ENCODE peak calls at places on chromosomes 5 and 9, in six cellular contexts. One of them, this sample, is unnamed.

GRCh38 chr9:83385317-83385716 is 152.9 kb downstream of the FRMD3 start:
- DNase-seq in GM12878: no peak
- DNase-seq in substantia nigra: no peak
- DNase-seq in PC-9: no peak
- DNase-seq in CD4-positive, CD25-positive, alpha-beta regulatory T cell: no peak
- DNase-seq in CD8-positive, alpha-beta memory T cell: no peak
- DNase-seq in this sample: no peak

GRCh38 chr5:2017540-2018389 is 135.0 kb upstream of the IRX4 start:
- DNase-seq in GM12878: no peak
- DNase-seq in substantia nigra: no peak
- DNase-seq in PC-9: no peak
- DNase-seq in CD4-positive, CD25-positive, alpha-beta regulatory T cell: peak
- DNase-seq in CD8-positive, alpha-beta memory T cell: no peak
- DNase-seq in this sample: no peak

GRCh38 chr5:140926211-140926902 is at the start of gene PCDHAC1:
- DNase-seq in GM12878: no peak
- DNase-seq in substantia nigra: peak
- DNase-seq in PC-9: peak
- DNase-seq in CD4-positive, CD25-positive, alpha-beta regulatory T cell: peak
- DNase-seq in CD8-positive, alpha-beta memory T cell: no peak
- DNase-seq in this sample: peak

GRCh38 chr9:120286530-120286929 is 293.4 kb downstream of the CDK5RAP2 start:
- DNase-seq in GM12878: no peak
- DNase-seq in substantia nigra: no peak
- DNase-seq in PC-9: no peak
- DNase-seq in CD4-positive, CD25-positive, alpha-beta regulatory T cell: no peak
- DNase-seq in CD8-positive, alpha-beta memory T cell: no peak
- DNase-seq in this sample: no peak

GRCh38 chr5:148374693-148375360 is 8.9 kb upstream of the FBXO38 start:
- DNase-seq in GM12878: no peak
- DNase-seq in substantia nigra: no peak
- DNase-seq in PC-9: peak
- DNase-seq in CD4-positive, CD25-positive, alpha-beta regulatory T cell: peak
- DNase-seq in CD8-positive, alpha-beta memory T cell: no peak
- DNase-seq in this sample: no peak

GRCh38 chr9:114888599-114888998 is 41.8 kb downstream of the TNFSF8 start:
- DNase-seq in GM12878: no peak
- DNase-seq in substantia nigra: no peak
- DNase-seq in PC-9: no peak
- DNase-seq in CD4-positive, CD25-positive, alpha-beta regulatory T cell: no peak
- DNase-seq in CD8-positive, alpha-beta memory T cell: no peak
- DNase-seq in this sample: no peak

GRCh38 chr9:138053321-138053868 is 175.8 kb downstream of the CACNA1B start:
- DNase-seq in GM12878: no peak
- DNase-seq in substantia nigra: no peak
- DNase-seq in PC-9: no peak
- DNase-seq in CD4-positive, CD25-positive, alpha-beta regulatory T cell: no peak
- DNase-seq in CD8-positive, alpha-beta memory T cell: no peak
- DNase-seq in this sample: no peak

GRCh38 chr5:168747987-168748777 is 169.0 kb upstream of the PANK3 start:
- DNase-seq in GM12878: no peak
- DNase-seq in substantia nigra: no peak
- DNase-seq in PC-9: no peak
- DNase-seq in CD4-positive, CD25-positive, alpha-beta regulatory T cell: peak
- DNase-seq in CD8-positive, alpha-beta memory T cell: no peak
- DNase-seq in this sample: peak

GRCh38 chr5:180959661-180960060 is 29.0 kb upstream of the BTNL3 start:
- DNase-seq in GM12878: no peak
- DNase-seq in substantia nigra: no peak
- DNase-seq in PC-9: no peak
- DNase-seq in CD4-positive, CD25-positive, alpha-beta regulatory T cell: no peak
- DNase-seq in CD8-positive, alpha-beta memory T cell: no peak
- DNase-seq in this sample: no peak

GRCh38 chr9:3865373-3865772 is 339.6 kb upstream of the RFX3 start:
- DNase-seq in GM12878: no peak
- DNase-seq in substantia nigra: no peak
- DNase-seq in PC-9: no peak
- DNase-seq in CD4-positive, CD25-positive, alpha-beta regulatory T cell: no peak
- DNase-seq in CD8-positive, alpha-beta memory T cell: no peak
- DNase-seq in this sample: no peak

GRCh38 chr9:117081641-117082317 is 333.1 kb downstream of the ASTN2 start:
- DNase-seq in GM12878: no peak
- DNase-seq in substantia nigra: no peak
- DNase-seq in PC-9: no peak
- DNase-seq in CD4-positive, CD25-positive, alpha-beta regulatory T cell: no peak
- DNase-seq in CD8-positive, alpha-beta memory T cell: no peak
- DNase-seq in this sample: no peak

GRCh38 chr9:95822583-95823431 is 52.7 kb upstream of the ERCC6L2 start:
- DNase-seq in GM12878: peak
- DNase-seq in substantia nigra: no peak
- DNase-seq in PC-9: peak
- DNase-seq in CD4-positive, CD25-positive, alpha-beta regulatory T cell: peak
- DNase-seq in CD8-positive, alpha-beta memory T cell: no peak
- DNase-seq in this sample: no peak

GRCh38 chr5:14383923-14384322 is 197.7 kb upstream of the OTULINL start:
- DNase-seq in GM12878: no peak
- DNase-seq in substantia nigra: no peak
- DNase-seq in PC-9: no peak
- DNase-seq in CD4-positive, CD25-positive, alpha-beta regulatory T cell: no peak
- DNase-seq in CD8-positive, alpha-beta memory T cell: no peak
- DNase-seq in this sample: no peak

GRCh38 chr5:74624931-74625505 is 15.5 kb downstream of the ENC1 start:
- DNase-seq in GM12878: no peak
- DNase-seq in substantia nigra: no peak
- DNase-seq in PC-9: peak
- DNase-seq in CD4-positive, CD25-positive, alpha-beta regulatory T cell: no peak
- DNase-seq in CD8-positive, alpha-beta memory T cell: no peak
- DNase-seq in this sample: no peak

GRCh38 chr9:114164191-114164794 is 9.0 kb downstream of the COL27A1 start:
- DNase-seq in GM12878: no peak
- DNase-seq in substantia nigra: no peak
- DNase-seq in PC-9: no peak
- DNase-seq in CD4-positive, CD25-positive, alpha-beta regulatory T cell: no peak
- DNase-seq in CD8-positive, alpha-beta memory T cell: no peak
- DNase-seq in this sample: no peak

GRCh38 chr5:35063386-35063785 is 15.6 kb upstream of the AGXT2 start:
- DNase-seq in GM12878: no peak
- DNase-seq in substantia nigra: no peak
- DNase-seq in PC-9: no peak
- DNase-seq in CD4-positive, CD25-positive, alpha-beta regulatory T cell: no peak
- DNase-seq in CD8-positive, alpha-beta memory T cell: no peak
- DNase-seq in this sample: no peak

GRCh38 chr5:88833371-88834107 is 49.4 kb downstream of the MEF2C start:
- DNase-seq in GM12878: no peak
- DNase-seq in substantia nigra: no peak
- DNase-seq in PC-9: no peak
- DNase-seq in CD4-positive, CD25-positive, alpha-beta regulatory T cell: peak
- DNase-seq in CD8-positive, alpha-beta memory T cell: no peak
- DNase-seq in this sample: peak

GRCh38 chr5:154267516-154267915 is 77.0 kb downstream of the GALNT10 start:
- DNase-seq in GM12878: no peak
- DNase-seq in substantia nigra: no peak
- DNase-seq in PC-9: no peak
- DNase-seq in CD4-positive, CD25-positive, alpha-beta regulatory T cell: no peak
- DNase-seq in CD8-positive, alpha-beta memory T cell: no peak
- DNase-seq in this sample: no peak

GRCh38 chr9:136456257-136456656 is 16.6 kb upstream of the INPP5E start:
- DNase-seq in GM12878: no peak
- DNase-seq in substantia nigra: no peak
- DNase-seq in PC-9: no peak
- DNase-seq in CD4-positive, CD25-positive, alpha-beta regulatory T cell: no peak
- DNase-seq in CD8-positive, alpha-beta memory T cell: no peak
- DNase-seq in this sample: no peak

GRCh38 chr9:136451221-136451877 is 11.7 kb upstream of the INPP5E start:
- DNase-seq in GM12878: no peak
- DNase-seq in substantia nigra: no peak
- DNase-seq in PC-9: no peak
- DNase-seq in CD4-positive, CD25-positive, alpha-beta regulatory T cell: no peak
- DNase-seq in CD8-positive, alpha-beta memory T cell: no peak
- DNase-seq in this sample: no peak

GRCh38 chr9:136454026-136454796 is 14.6 kb upstream of the INPP5E start:
- DNase-seq in GM12878: no peak
- DNase-seq in substantia nigra: no peak
- DNase-seq in PC-9: no peak
- DNase-seq in CD4-positive, CD25-positive, alpha-beta regulatory T cell: no peak
- DNase-seq in CD8-positive, alpha-beta memory T cell: no peak
- DNase-seq in this sample: no peak

GRCh38 chr9:136455043-136456002 is 15.7 kb upstream of the INPP5E start:
- DNase-seq in GM12878: no peak
- DNase-seq in substantia nigra: no peak
- DNase-seq in PC-9: no peak
- DNase-seq in CD4-positive, CD25-positive, alpha-beta regulatory T cell: no peak
- DNase-seq in CD8-positive, alpha-beta memory T cell: no peak
- DNase-seq in this sample: peak

DNA sequence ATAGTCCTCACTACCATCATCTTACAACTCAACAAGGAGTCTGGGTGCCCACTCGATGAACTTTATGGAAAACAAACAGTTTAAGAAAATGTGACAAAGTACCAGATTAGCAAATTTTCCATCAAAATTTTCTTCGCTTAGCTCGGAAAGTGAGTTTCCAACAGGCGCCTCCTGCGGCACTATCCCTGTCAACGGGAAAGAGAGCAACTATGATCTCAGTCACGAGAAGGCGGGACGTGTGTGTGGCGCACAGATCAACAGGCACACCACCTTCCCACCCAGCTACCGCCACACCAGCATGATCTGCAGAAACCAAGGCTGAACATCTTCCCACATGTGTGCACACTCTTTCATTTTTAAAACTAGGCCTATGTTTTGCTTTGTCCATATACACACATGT is 13.7 kb upstream of the INPP5E start:
- DNase-seq in GM12878: no peak
- DNase-seq in substantia nigra: no peak
- DNase-seq in PC-9: no peak
- DNase-seq in CD4-positive, CD25-positive, alpha-beta regulatory T cell: no peak
- DNase-seq in CD8-positive, alpha-beta memory T cell: no peak
- DNase-seq in this sample: no peak
- H3K27ac ChIP-seq in GM12878: no peak
- H3K27ac ChIP-seq in substantia nigra: no peak
- H3K27ac ChIP-seq in PC-9: no peak
- H3K27ac ChIP-seq in CD4-positive, CD25-positive, alpha-beta regulatory T cell: no peak
- H3K27ac ChIP-seq in CD8-positive, alpha-beta memory T cell: no peak
- H3K27ac ChIP-seq in this sample: no peak

DNA sequence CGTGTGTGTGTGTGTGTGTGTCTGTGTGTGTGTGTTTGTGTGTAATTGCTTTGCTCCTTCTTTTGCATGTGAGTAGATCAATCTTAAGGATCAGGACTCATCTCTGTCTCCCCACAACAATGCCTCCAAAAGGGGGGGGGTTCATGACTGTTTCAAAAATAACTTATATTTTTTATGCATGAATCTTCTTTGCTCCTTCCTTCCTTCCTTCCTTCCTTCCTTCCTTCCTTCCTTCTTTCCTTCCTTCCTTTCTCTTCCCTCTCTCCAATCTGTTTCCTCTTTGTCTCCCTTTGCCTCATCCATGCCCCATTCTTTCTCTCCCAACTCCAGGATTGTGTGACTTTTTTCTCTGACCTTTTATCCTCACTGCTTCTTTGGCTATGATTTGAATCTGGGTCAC is 126.4 kb upstream of the OSMR start:
- DNase-seq in GM12878: no peak
- DNase-seq in substantia nigra: no peak
- DNase-seq in PC-9: no peak
- DNase-seq in CD4-positive, CD25-positive, alpha-beta regulatory T cell: no peak
- DNase-seq in CD8-positive, alpha-beta memory T cell: no peak
- DNase-seq in this sample: no peak
- H3K27ac ChIP-seq in GM12878: no peak
- H3K27ac ChIP-seq in substantia nigra: peak
- H3K27ac ChIP-seq in PC-9: no peak
- H3K27ac ChIP-seq in CD4-positive, CD25-positive, alpha-beta regulatory T cell: no peak
- H3K27ac ChIP-seq in CD8-positive, alpha-beta memory T cell: no peak
- H3K27ac ChIP-seq in this sample: no peak

DNA sequence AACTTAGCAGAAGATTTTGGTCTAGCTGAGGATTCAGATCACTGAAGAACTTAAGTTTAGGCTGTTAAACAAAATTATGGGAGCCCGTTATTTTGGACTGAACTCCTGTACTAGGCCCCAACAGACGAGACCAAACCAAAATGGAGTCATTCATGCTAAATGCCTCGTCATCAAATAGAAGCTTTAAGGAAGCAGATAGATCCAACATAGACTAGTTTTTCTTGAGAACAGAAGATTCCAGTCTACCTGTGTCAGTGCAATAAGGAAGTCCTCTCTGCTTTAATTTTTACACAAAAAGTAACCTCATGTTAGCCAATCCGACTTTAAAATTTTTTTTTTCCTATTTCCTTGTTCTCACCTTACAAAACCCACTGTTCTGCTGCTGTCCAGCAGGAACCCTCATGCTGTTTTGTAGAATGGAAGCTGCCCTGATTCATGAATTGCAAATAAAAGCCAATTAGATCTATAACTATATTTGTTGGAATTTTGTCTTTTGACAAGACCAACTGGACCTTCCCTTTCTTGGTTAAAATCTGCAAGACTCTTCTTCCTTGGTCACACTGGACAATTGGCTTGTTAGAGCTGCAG is 29.0 kb upstream of the GOLM1 start:
- DNase-seq in GM12878: no peak
- DNase-seq in substantia nigra: no peak
- DNase-seq in PC-9: peak
- DNase-seq in CD4-positive, CD25-positive, alpha-beta regulatory T cell: no peak
- DNase-seq in CD8-positive, alpha-beta memory T cell: no peak
- DNase-seq in this sample: no peak
- H3K27ac ChIP-seq in GM12878: no peak
- H3K27ac ChIP-seq in substantia nigra: no peak
- H3K27ac ChIP-seq in PC-9: peak
- H3K27ac ChIP-seq in CD4-positive, CD25-positive, alpha-beta regulatory T cell: no peak
- H3K27ac ChIP-seq in CD8-positive, alpha-beta memory T cell: no peak
- H3K27ac ChIP-seq in this sample: no peak

GRCh38 chr5:114206640-114207039 is 155.2 kb upstream of the KCNN2 start:
- DNase-seq in GM12878: no peak
- DNase-seq in substantia nigra: no peak
- DNase-seq in PC-9: no peak
- DNase-seq in CD4-positive, CD25-positive, alpha-beta regulatory T cell: no peak
- DNase-seq in CD8-positive, alpha-beta memory T cell: no peak
- DNase-seq in this sample: no peak

GRCh38 chr5:114207615-114208014 is 154.3 kb upstream of the KCNN2 start:
- DNase-seq in GM12878: no peak
- DNase-seq in substantia nigra: no peak
- DNase-seq in PC-9: no peak
- DNase-seq in CD4-positive, CD25-positive, alpha-beta regulatory T cell: no peak
- DNase-seq in CD8-positive, alpha-beta memory T cell: no peak
- DNase-seq in this sample: no peak

GRCh38 chr5:114208120-114208519 is 153.8 kb upstream of the KCNN2 start:
- DNase-seq in GM12878: no peak
- DNase-seq in substantia nigra: no peak
- DNase-seq in PC-9: no peak
- DNase-seq in CD4-positive, CD25-positive, alpha-beta regulatory T cell: no peak
- DNase-seq in CD8-positive, alpha-beta memory T cell: no peak
- DNase-seq in this sample: no peak

GRCh38 chr5:114208588-114208987 is 153.3 kb upstream of the KCNN2 start:
- DNase-seq in GM12878: no peak
- DNase-seq in substantia nigra: no peak
- DNase-seq in PC-9: no peak
- DNase-seq in CD4-positive, CD25-positive, alpha-beta regulatory T cell: no peak
- DNase-seq in CD8-positive, alpha-beta memory T cell: no peak
- DNase-seq in this sample: no peak

GRCh38 chr5:114210662-114211061 is 151.2 kb upstream of the KCNN2 start:
- DNase-seq in GM12878: no peak
- DNase-seq in substantia nigra: no peak
- DNase-seq in PC-9: no peak
- DNase-seq in CD4-positive, CD25-positive, alpha-beta regulatory T cell: no peak
- DNase-seq in CD8-positive, alpha-beta memory T cell: no peak
- DNase-seq in this sample: no peak
- H3K27ac ChIP-seq in GM12878: no peak
- H3K27ac ChIP-seq in substantia nigra: no peak
- H3K27ac ChIP-seq in PC-9: no peak
- H3K27ac ChIP-seq in CD4-positive, CD25-positive, alpha-beta regulatory T cell: no peak
- H3K27ac ChIP-seq in CD8-positive, alpha-beta memory T cell: no peak
- H3K27ac ChIP-seq in this sample: no peak

This sample was measured in upper lobe of left lung.